ENCODE peak calls at places on chromosomes 13 and 19, in four cellular contexts. Z is activated CD8-positive, alpha-beta memory T cell treated with anti-CD3 and anti-CD28 coated beads, Interleukin-2, amount 50 U/mL, for 4 hours; U is anterior cingulate cortex; M is H9. G is an unnamed sample.

GRCh38 chr19:1502433-1503088 is 10.3 kb downstream of the ADAMTSL5 start:
- DNase-seq in Z (no peak), U (no peak), M (no peak), G (no peak)

GRCh38 chr19:55620410-55620809 is 4.0 kb downstream of the ZNF784 start:
- DNase-seq in Z (peak), U (no peak), M (no peak), G (no peak)

GRCh38 chr13:112184261-112184660 is 117.3 kb downstream of the SOX1 start:
- DNase-seq in Z (no peak), U (no peak), M (no peak), G (no peak)

GRCh38 chr19:28694812-28695211 is 518.1 kb downstream of the UQCRFS1 start:
- DNase-seq in Z (no peak), U (no peak), M (no peak), G (no peak)

GRCh38 chr19:7386308-7386707 is 37.6 kb downstream of the ARHGEF18 start:
- DNase-seq in Z (no peak), U (no peak), M (peak), G (no peak)

GRCh38 chr13:99302637-99303505 is 4.3 kb downstream of the GPR183 start:
- DNase-seq in Z (no peak), U (no peak), M (no peak), G (no peak)

GRCh38 chr19:7925171-7925837 is 631 bp downstream of the CTXN1 start:
- DNase-seq in Z (peak), U (no peak), M (peak), G (peak)

GRCh38 chr19:35107541-35107939 is 8.1 kb upstream of the FXYD3 start:
- DNase-seq in Z (no peak), U (peak), M (no peak), G (no peak)

GRCh38 chr19:1231729-1232128 is 6.1 kb downstream of the CBARP start:
- DNase-seq in Z (no peak), U (no peak), M (no peak), G (no peak)

GRCh38 chr19:19276851-19277250 is 3.8 kb upstream of the TM6SF2 start:
- DNase-seq in Z (no peak), U (no peak), M (no peak), G (no peak)

GRCh38 chr19:3968556-3969434 is 2.1 kb downstream of the DAPK3 start:
- DNase-seq in Z (no peak), U (no peak), M (peak), G (no peak)

GRCh38 chr19:22595918-22596341 is 38.2 kb upstream of the ZNF492 start:
- DNase-seq in Z (no peak), U (peak), M (no peak), G (peak)

GRCh38 chr13:110403721-110404120 is 96.6 kb downstream of the COL4A2 start:
- DNase-seq in Z (no peak), U (no peak), M (no peak), G (no peak)

GRCh38 chr19:35085947-35086346 is 29.7 kb upstream of the FXYD3 start:
- DNase-seq in Z (no peak), U (no peak), M (no peak), G (no peak)

GRCh38 chr13:81089758-81090157 is 748.8 kb upstream of the SPRY2 start:
- DNase-seq in Z (no peak), U (no peak), M (no peak), G (no peak)

GRCh38 chr19:14089662-14090508 is 666 bp downstream of the SAMD1 start:
- DNase-seq in Z (peak), U (no peak), M (no peak), G (peak)

GRCh38 chr13:40408602-40409001 is 257.8 kb downstream of the FOXO1 start:
- DNase-seq in Z (no peak), U (no peak), M (no peak), G (no peak)

GRCh38 chr13:113332615-113333014 is 31.3 kb downstream of the GRTP1 start:
- DNase-seq in Z (no peak), U (no peak), M (no peak), G (no peak)

GRCh38 chr13:41028051-41028450 is 8.9 kb upstream of the ELF1 start:
- DNase-seq in Z (no peak), U (no peak), M (no peak), G (no peak)

GRCh38 chr19:5891938-5892771 is 11.4 kb downstream of the NDUFA11 start:
- DNase-seq in Z (no peak), U (no peak), M (peak), G (no peak)

GRCh38 chr13:45303866-45304265 is 37.1 kb downstream of the TPT1 start:
- DNase-seq in Z (no peak), U (no peak), M (no peak), G (no peak)

GRCh38 chr13:98977568-98978270 is at the start of gene DOCK9:
- DNase-seq in Z (no peak), U (peak), M (peak), G (no peak)

GRCh38 chr19:37966211-37967072 is 59.4 kb downstream of the SIPA1L3 start:
- DNase-seq in Z (no peak), U (no peak), M (no peak), G (no peak)

GRCh38 chr13:76516013-76516412 is 370.2 kb downstream of the KCTD12 start:
- DNase-seq in Z (no peak), U (no peak), M (no peak), G (no peak)

G was measured in stimulated activated effector memory CD8-positive, alpha-beta T cell treated with anti-CD3 and anti-CD28 coated beads, Interleukin-12 subunit alpha, Interleukin-12 subunit beta, amount 100 ng/mL, for 72 hours.